ENCODE peak calls at places on chromosomes 6 and 20, in eight cellular contexts. One of them, this sample, is unnamed.

GRCh38 chr6:124699038-124699437 is 263.2 kb upstream of the RNF217 start:
- DNase-seq in RPMI8226: no peak
- DNase-seq in CD4-positive, alpha-beta T cell: no peak
- DNase-seq in NCI-H1092 treated with DMSO at 0.1 percent for 48 hours: no peak
- DNase-seq in HL-60: no peak
- DNase-seq in SK-N-SH: no peak
- DNase-seq in naive thymus-derived CD8-positive, alpha-beta T cell: no peak
- DNase-seq in dorsolateral prefrontal cortex: no peak
- DNase-seq in this sample: peak; percentile 54

GRCh38 chr6:30889921-30890645 is 5.8 kb downstream of the DDR1 start:
- DNase-seq in RPMI8226: peak; percentile 57
- DNase-seq in CD4-positive, alpha-beta T cell: no peak
- DNase-seq in NCI-H1092 treated with DMSO at 0.1 percent for 48 hours: peak; percentile 2
- DNase-seq in HL-60: no peak
- DNase-seq in SK-N-SH: peak; percentile 32
- DNase-seq in naive thymus-derived CD8-positive, alpha-beta T cell: no peak
- DNase-seq in dorsolateral prefrontal cortex: peak; percentile 87
- DNase-seq in this sample: peak; percentile 94

GRCh38 chr20:49964964-49965780 is 17.6 kb upstream of the SNAI1 start:
- DNase-seq in RPMI8226: peak; percentile 67
- DNase-seq in CD4-positive, alpha-beta T cell: no peak
- DNase-seq in NCI-H1092 treated with DMSO at 0.1 percent for 48 hours: no peak
- DNase-seq in HL-60: peak; percentile 38
- DNase-seq in SK-N-SH: peak; percentile 78
- DNase-seq in naive thymus-derived CD8-positive, alpha-beta T cell: no peak
- DNase-seq in dorsolateral prefrontal cortex: no peak
- DNase-seq in this sample: peak; percentile 66

GRCh38 chr6:145904391-145904790 is 59.8 kb downstream of the SHPRH start:
- DNase-seq in RPMI8226: no peak
- DNase-seq in CD4-positive, alpha-beta T cell: no peak
- DNase-seq in NCI-H1092 treated with DMSO at 0.1 percent for 48 hours: no peak
- DNase-seq in HL-60: peak; percentile 31
- DNase-seq in SK-N-SH: no peak
- DNase-seq in naive thymus-derived CD8-positive, alpha-beta T cell: no peak
- DNase-seq in dorsolateral prefrontal cortex: no peak
- DNase-seq in this sample: no peak

GRCh38 chr6:132853059-132853458 is 38.7 kb downstream of the RPS12 start:
- DNase-seq in RPMI8226: no peak
- DNase-seq in CD4-positive, alpha-beta T cell: no peak
- DNase-seq in NCI-H1092 treated with DMSO at 0.1 percent for 48 hours: no peak
- DNase-seq in HL-60: no peak
- DNase-seq in SK-N-SH: no peak
- DNase-seq in naive thymus-derived CD8-positive, alpha-beta T cell: no peak
- DNase-seq in dorsolateral prefrontal cortex: no peak
- DNase-seq in this sample: no peak

GRCh38 chr20:42118409-42119125 is 500.4 kb upstream of the CHD6 start:
- DNase-seq in RPMI8226: no peak
- DNase-seq in CD4-positive, alpha-beta T cell: no peak
- DNase-seq in NCI-H1092 treated with DMSO at 0.1 percent for 48 hours: no peak
- DNase-seq in HL-60: no peak
- DNase-seq in SK-N-SH: no peak
- DNase-seq in naive thymus-derived CD8-positive, alpha-beta T cell: no peak
- DNase-seq in dorsolateral prefrontal cortex: no peak
- DNase-seq in this sample: no peak

GRCh38 chr20:43809206-43809819 is 82.5 kb upstream of the GTSF1L start:
- DNase-seq in RPMI8226: no peak
- DNase-seq in CD4-positive, alpha-beta T cell: no peak
- DNase-seq in NCI-H1092 treated with DMSO at 0.1 percent for 48 hours: no peak
- DNase-seq in HL-60: no peak
- DNase-seq in SK-N-SH: no peak
- DNase-seq in naive thymus-derived CD8-positive, alpha-beta T cell: no peak
- DNase-seq in dorsolateral prefrontal cortex: no peak
- DNase-seq in this sample: no peak

GRCh38 chr20:51388756-51389542 is 153.6 kb downstream of the NFATC2 start:
- DNase-seq in RPMI8226: no peak
- DNase-seq in CD4-positive, alpha-beta T cell: no peak
- DNase-seq in NCI-H1092 treated with DMSO at 0.1 percent for 48 hours: no peak
- DNase-seq in HL-60: no peak
- DNase-seq in SK-N-SH: no peak
- DNase-seq in naive thymus-derived CD8-positive, alpha-beta T cell: no peak
- DNase-seq in dorsolateral prefrontal cortex: no peak
- DNase-seq in this sample: no peak

GRCh38 chr20:57445298-57445697 is 54.1 kb downstream of the RBM38 start:
- DNase-seq in RPMI8226: no peak
- DNase-seq in CD4-positive, alpha-beta T cell: no peak
- DNase-seq in NCI-H1092 treated with DMSO at 0.1 percent for 48 hours: no peak
- DNase-seq in HL-60: no peak
- DNase-seq in SK-N-SH: no peak
- DNase-seq in naive thymus-derived CD8-positive, alpha-beta T cell: no peak
- DNase-seq in dorsolateral prefrontal cortex: no peak
- DNase-seq in this sample: no peak

GRCh38 chr6:55011034-55011433 is 163.3 kb upstream of the HCRTR2 start:
- DNase-seq in RPMI8226: no peak
- DNase-seq in CD4-positive, alpha-beta T cell: no peak
- DNase-seq in NCI-H1092 treated with DMSO at 0.1 percent for 48 hours: no peak
- DNase-seq in HL-60: no peak
- DNase-seq in SK-N-SH: no peak
- DNase-seq in naive thymus-derived CD8-positive, alpha-beta T cell: no peak
- DNase-seq in dorsolateral prefrontal cortex: no peak
- DNase-seq in this sample: peak; percentile 11

GRCh38 chr20:33909331-33909921 is 84.3 kb upstream of the RALY start:
- DNase-seq in RPMI8226: no peak
- DNase-seq in CD4-positive, alpha-beta T cell: no peak
- DNase-seq in NCI-H1092 treated with DMSO at 0.1 percent for 48 hours: no peak
- DNase-seq in HL-60: peak; percentile 64
- DNase-seq in SK-N-SH: no peak
- DNase-seq in naive thymus-derived CD8-positive, alpha-beta T cell: no peak
- DNase-seq in dorsolateral prefrontal cortex: no peak
- DNase-seq in this sample: no peak

GRCh38 chr6:1678201-1678600 is 68.5 kb downstream of the FOXC1 start:
- DNase-seq in RPMI8226: no peak
- DNase-seq in CD4-positive, alpha-beta T cell: no peak
- DNase-seq in NCI-H1092 treated with DMSO at 0.1 percent for 48 hours: peak; percentile 27
- DNase-seq in HL-60: no peak
- DNase-seq in SK-N-SH: no peak
- DNase-seq in naive thymus-derived CD8-positive, alpha-beta T cell: no peak
- DNase-seq in dorsolateral prefrontal cortex: no peak
- DNase-seq in this sample: peak; percentile 31

GRCh38 chr6:82741996-82742385 is 323.6 kb downstream of the UBE3D start:
- DNase-seq in RPMI8226: no peak
- DNase-seq in CD4-positive, alpha-beta T cell: no peak
- DNase-seq in NCI-H1092 treated with DMSO at 0.1 percent for 48 hours: no peak
- DNase-seq in HL-60: no peak
- DNase-seq in SK-N-SH: no peak
- DNase-seq in naive thymus-derived CD8-positive, alpha-beta T cell: no peak
- DNase-seq in dorsolateral prefrontal cortex: no peak
- DNase-seq in this sample: peak; percentile 97

GRCh38 chr6:34378470-34378869 is 14.0 kb downstream of the NUDT3 start:
- DNase-seq in RPMI8226: no peak
- DNase-seq in CD4-positive, alpha-beta T cell: no peak
- DNase-seq in NCI-H1092 treated with DMSO at 0.1 percent for 48 hours: no peak
- DNase-seq in HL-60: no peak
- DNase-seq in SK-N-SH: peak; percentile 17
- DNase-seq in naive thymus-derived CD8-positive, alpha-beta T cell: no peak
- DNase-seq in dorsolateral prefrontal cortex: no peak
- DNase-seq in this sample: no peak

GRCh38 chr20:39016076-39016475 is 53.9 kb downstream of the DHX35 start:
- DNase-seq in RPMI8226: no peak
- DNase-seq in CD4-positive, alpha-beta T cell: no peak
- DNase-seq in NCI-H1092 treated with DMSO at 0.1 percent for 48 hours: no peak
- DNase-seq in HL-60: no peak
- DNase-seq in SK-N-SH: no peak
- DNase-seq in naive thymus-derived CD8-positive, alpha-beta T cell: no peak
- DNase-seq in dorsolateral prefrontal cortex: no peak
- DNase-seq in this sample: no peak

GRCh38 chr6:37651991-37652390 is 45.7 kb downstream of the MDGA1 start:
- DNase-seq in RPMI8226: no peak
- DNase-seq in CD4-positive, alpha-beta T cell: no peak
- DNase-seq in NCI-H1092 treated with DMSO at 0.1 percent for 48 hours: no peak
- DNase-seq in HL-60: no peak
- DNase-seq in SK-N-SH: no peak
- DNase-seq in naive thymus-derived CD8-positive, alpha-beta T cell: no peak
- DNase-seq in dorsolateral prefrontal cortex: no peak
- DNase-seq in this sample: no peak

GRCh38 chr20:16580596-16580995 is 7.3 kb upstream of the KIF16B start:
- DNase-seq in RPMI8226: no peak
- DNase-seq in CD4-positive, alpha-beta T cell: no peak
- DNase-seq in NCI-H1092 treated with DMSO at 0.1 percent for 48 hours: no peak
- DNase-seq in HL-60: no peak
- DNase-seq in SK-N-SH: no peak
- DNase-seq in naive thymus-derived CD8-positive, alpha-beta T cell: no peak
- DNase-seq in dorsolateral prefrontal cortex: no peak
- DNase-seq in this sample: peak; percentile 64

GRCh38 chr20:5932796-5933195 is 17.5 kb downstream of the TRMT6 start:
- DNase-seq in RPMI8226: no peak
- DNase-seq in CD4-positive, alpha-beta T cell: no peak
- DNase-seq in NCI-H1092 treated with DMSO at 0.1 percent for 48 hours: no peak
- DNase-seq in HL-60: no peak
- DNase-seq in SK-N-SH: no peak
- DNase-seq in naive thymus-derived CD8-positive, alpha-beta T cell: no peak
- DNase-seq in dorsolateral prefrontal cortex: no peak
- DNase-seq in this sample: peak; percentile 13

GRCh38 chr6:51959744-51960383 is 127.5 kb downstream of the PKHD1 start:
- DNase-seq in RPMI8226: peak; percentile 70
- DNase-seq in CD4-positive, alpha-beta T cell: no peak
- DNase-seq in NCI-H1092 treated with DMSO at 0.1 percent for 48 hours: peak; percentile 27
- DNase-seq in HL-60: peak; percentile 64
- DNase-seq in SK-N-SH: peak; percentile 34
- DNase-seq in naive thymus-derived CD8-positive, alpha-beta T cell: no peak
- DNase-seq in dorsolateral prefrontal cortex: peak; percentile 64
- DNase-seq in this sample: peak; percentile 85

GRCh38 chr20:45111285-45111684 is 3.7 kb downstream of the WFDC5 start:
- DNase-seq in RPMI8226: no peak
- DNase-seq in CD4-positive, alpha-beta T cell: no peak
- DNase-seq in NCI-H1092 treated with DMSO at 0.1 percent for 48 hours: no peak
- DNase-seq in HL-60: no peak
- DNase-seq in SK-N-SH: no peak
- DNase-seq in naive thymus-derived CD8-positive, alpha-beta T cell: no peak
- DNase-seq in dorsolateral prefrontal cortex: no peak
- DNase-seq in this sample: no peak

GRCh38 chr6:118377711-118378414 is 170.2 kb upstream of the PLN start:
- DNase-seq in RPMI8226: no peak
- DNase-seq in CD4-positive, alpha-beta T cell: no peak
- DNase-seq in NCI-H1092 treated with DMSO at 0.1 percent for 48 hours: peak; percentile 99
- DNase-seq in HL-60: no peak
- DNase-seq in SK-N-SH: no peak
- DNase-seq in naive thymus-derived CD8-positive, alpha-beta T cell: no peak
- DNase-seq in dorsolateral prefrontal cortex: no peak
- DNase-seq in this sample: peak; percentile 100

GRCh38 chr6:33312361-33313104 is 1.3 kb downstream of the TAPBP start:
- DNase-seq in RPMI8226: peak; percentile 96
- DNase-seq in CD4-positive, alpha-beta T cell: peak; percentile 77
- DNase-seq in NCI-H1092 treated with DMSO at 0.1 percent for 48 hours: peak; percentile 62
- DNase-seq in HL-60: peak; percentile 71
- DNase-seq in SK-N-SH: peak; percentile 75
- DNase-seq in naive thymus-derived CD8-positive, alpha-beta T cell: peak; percentile 86
- DNase-seq in dorsolateral prefrontal cortex: peak; percentile 78
- DNase-seq in this sample: peak; percentile 92

GRCh38 chr20:50247196-50248094 is 56.8 kb downstream of the CEBPB start:
- DNase-seq in RPMI8226: no peak
- DNase-seq in CD4-positive, alpha-beta T cell: no peak
- DNase-seq in NCI-H1092 treated with DMSO at 0.1 percent for 48 hours: no peak
- DNase-seq in HL-60: no peak
- DNase-seq in SK-N-SH: no peak
- DNase-seq in naive thymus-derived CD8-positive, alpha-beta T cell: no peak
- DNase-seq in dorsolateral prefrontal cortex: no peak
- DNase-seq in this sample: no peak

GRCh38 chr6:168292911-168293310 is 26.7 kb downstream of the DACT2 start:
- DNase-seq in RPMI8226: no peak
- DNase-seq in CD4-positive, alpha-beta T cell: no peak
- DNase-seq in NCI-H1092 treated with DMSO at 0.1 percent for 48 hours: peak; percentile 88
- DNase-seq in HL-60: no peak
- DNase-seq in SK-N-SH: peak; percentile 79
- DNase-seq in naive thymus-derived CD8-positive, alpha-beta T cell: no peak
- DNase-seq in dorsolateral prefrontal cortex: no peak
- DNase-seq in this sample: peak; percentile 84

GRCh38 chr6:87870606-87871005 is 168.6 kb upstream of the AKIRIN2 start:
- DNase-seq in RPMI8226: no peak
- DNase-seq in CD4-positive, alpha-beta T cell: no peak
- DNase-seq in NCI-H1092 treated with DMSO at 0.1 percent for 48 hours: no peak
- DNase-seq in HL-60: no peak
- DNase-seq in SK-N-SH: no peak
- DNase-seq in naive thymus-derived CD8-positive, alpha-beta T cell: no peak
- DNase-seq in dorsolateral prefrontal cortex: no peak
- DNase-seq in this sample: no peak

GRCh38 chr20:62063981-62064787 is 1.5 kb downstream of the TAF4 start:
- DNase-seq in RPMI8226: no peak
- DNase-seq in CD4-positive, alpha-beta T cell: no peak
- DNase-seq in NCI-H1092 treated with DMSO at 0.1 percent for 48 hours: no peak
- DNase-seq in HL-60: no peak
- DNase-seq in SK-N-SH: peak; percentile 72
- DNase-seq in naive thymus-derived CD8-positive, alpha-beta T cell: no peak
- DNase-seq in dorsolateral prefrontal cortex: peak; percentile 47
- DNase-seq in this sample: no peak

GRCh38 chr20:18754030-18754659 is 59.4 kb upstream of the SCP2D1 start:
- DNase-seq in RPMI8226: no peak
- DNase-seq in CD4-positive, alpha-beta T cell: no peak
- DNase-seq in NCI-H1092 treated with DMSO at 0.1 percent for 48 hours: no peak
- DNase-seq in HL-60: peak; percentile 3
- DNase-seq in SK-N-SH: no peak
- DNase-seq in naive thymus-derived CD8-positive, alpha-beta T cell: no peak
- DNase-seq in dorsolateral prefrontal cortex: no peak
- DNase-seq in this sample: no peak

GRCh38 chr20:11350126-11351005 is 567.3 kb upstream of the BTBD3 start:
- DNase-seq in RPMI8226: no peak
- DNase-seq in CD4-positive, alpha-beta T cell: no peak
- DNase-seq in NCI-H1092 treated with DMSO at 0.1 percent for 48 hours: no peak
- DNase-seq in HL-60: peak; percentile 12
- DNase-seq in SK-N-SH: no peak
- DNase-seq in naive thymus-derived CD8-positive, alpha-beta T cell: no peak
- DNase-seq in dorsolateral prefrontal cortex: no peak
- DNase-seq in this sample: no peak

GRCh38 chr6:107956586-107957164 is 1.3 kb downstream of the SEC63 start:
- DNase-seq in RPMI8226: peak; percentile 17
- DNase-seq in CD4-positive, alpha-beta T cell: no peak
- DNase-seq in NCI-H1092 treated with DMSO at 0.1 percent for 48 hours: no peak
- DNase-seq in HL-60: peak; percentile 47
- DNase-seq in SK-N-SH: peak; percentile 38
- DNase-seq in naive thymus-derived CD8-positive, alpha-beta T cell: no peak
- DNase-seq in dorsolateral prefrontal cortex: no peak
- DNase-seq in this sample: peak; percentile 42

GRCh38 chr20:17568972-17569471 is 853 bp upstream of the DSTN start:
- DNase-seq in RPMI8226: peak; percentile 28
- DNase-seq in CD4-positive, alpha-beta T cell: peak; percentile 11
- DNase-seq in NCI-H1092 treated with DMSO at 0.1 percent for 48 hours: peak; percentile 15
- DNase-seq in HL-60: peak; percentile 28
- DNase-seq in SK-N-SH: peak; percentile 81
- DNase-seq in naive thymus-derived CD8-positive, alpha-beta T cell: peak; percentile 29
- DNase-seq in dorsolateral prefrontal cortex: peak; percentile 80
- DNase-seq in this sample: peak; percentile 90

GRCh38 chr6:34897708-34898107 is 8.7 kb downstream of the ANKS1A start:
- DNase-seq in RPMI8226: no peak
- DNase-seq in CD4-positive, alpha-beta T cell: no peak
- DNase-seq in NCI-H1092 treated with DMSO at 0.1 percent for 48 hours: no peak
- DNase-seq in HL-60: no peak
- DNase-seq in SK-N-SH: no peak
- DNase-seq in naive thymus-derived CD8-positive, alpha-beta T cell: no peak
- DNase-seq in dorsolateral prefrontal cortex: no peak
- DNase-seq in this sample: no peak

GRCh38 chr6:156563710-156564109 is 213.5 kb upstream of the ARID1B start:
- DNase-seq in RPMI8226: peak; percentile 30
- DNase-seq in CD4-positive, alpha-beta T cell: no peak
- DNase-seq in NCI-H1092 treated with DMSO at 0.1 percent for 48 hours: peak; percentile 92
- DNase-seq in HL-60: no peak
- DNase-seq in SK-N-SH: peak; percentile 28
- DNase-seq in naive thymus-derived CD8-positive, alpha-beta T cell: no peak
- DNase-seq in dorsolateral prefrontal cortex: no peak
- DNase-seq in this sample: peak; percentile 96

GRCh38 chr20:23166563-23166962 is 80.4 kb upstream of the CD93 start:
- DNase-seq in RPMI8226: no peak
- DNase-seq in CD4-positive, alpha-beta T cell: no peak
- DNase-seq in NCI-H1092 treated with DMSO at 0.1 percent for 48 hours: no peak
- DNase-seq in HL-60: no peak
- DNase-seq in SK-N-SH: no peak
- DNase-seq in naive thymus-derived CD8-positive, alpha-beta T cell: no peak
- DNase-seq in dorsolateral prefrontal cortex: no peak
- DNase-seq in this sample: no peak

GRCh38 chr6:12245763-12246720 is 44.1 kb upstream of the EDN1 start:
- DNase-seq in RPMI8226: no peak
- DNase-seq in CD4-positive, alpha-beta T cell: no peak
- DNase-seq in NCI-H1092 treated with DMSO at 0.1 percent for 48 hours: no peak
- DNase-seq in HL-60: no peak
- DNase-seq in SK-N-SH: no peak
- DNase-seq in naive thymus-derived CD8-positive, alpha-beta T cell: no peak
- DNase-seq in dorsolateral prefrontal cortex: no peak
- DNase-seq in this sample: no peak